ENCODE peak calls at places on chromosomes 6 and 20, in seven cellular contexts. One of them, this sample, is unnamed.

GRCh38 chr6:71887006-71887743 is 825 bp downstream of the RIMS1 start:
- DNase-seq in mucosa of gallbladder: no peak
- DNase-seq in adipocyte: peak; percentile 33
- DNase-seq in HCEC 1CT: no peak
- DNase-seq in EH: no peak
- DNase-seq in pancreas: no peak
- DNase-seq in endothelial cell: no peak
- DNase-seq in this sample: no peak

GRCh38 chr6:134835998-134836397 is 113.9 kb downstream of the ALDH8A1 start:
- DNase-seq in mucosa of gallbladder: no peak
- DNase-seq in adipocyte: no peak
- DNase-seq in HCEC 1CT: no peak
- DNase-seq in EH: peak; percentile 61
- DNase-seq in pancreas: no peak
- DNase-seq in endothelial cell: no peak
- DNase-seq in this sample: no peak

GRCh38 chr20:19022118-19022575 is 190.3 kb upstream of the SLC24A3 start:
- DNase-seq in mucosa of gallbladder: peak; percentile 6
- DNase-seq in adipocyte: no peak
- DNase-seq in HCEC 1CT: no peak
- DNase-seq in EH: no peak
- DNase-seq in pancreas: no peak
- DNase-seq in endothelial cell: no peak
- DNase-seq in this sample: no peak

GRCh38 chr6:34478796-34479195 is 12.9 kb downstream of the PACSIN1 start:
- DNase-seq in mucosa of gallbladder: no peak
- DNase-seq in adipocyte: no peak
- DNase-seq in HCEC 1CT: no peak
- DNase-seq in EH: no peak
- DNase-seq in pancreas: no peak
- DNase-seq in endothelial cell: no peak
- DNase-seq in this sample: no peak

GRCh38 chr6:47073125-47074110 is 31.3 kb upstream of the ADGRF1 start:
- DNase-seq in mucosa of gallbladder: no peak
- DNase-seq in adipocyte: no peak
- DNase-seq in HCEC 1CT: no peak
- DNase-seq in EH: no peak
- DNase-seq in pancreas: no peak
- DNase-seq in endothelial cell: no peak
- DNase-seq in this sample: no peak

GRCh38 chr6:12103158-12103557 is 91.0 kb downstream of the HIVEP1 start:
- DNase-seq in mucosa of gallbladder: no peak
- DNase-seq in adipocyte: no peak
- DNase-seq in HCEC 1CT: no peak
- DNase-seq in EH: no peak
- DNase-seq in pancreas: no peak
- DNase-seq in endothelial cell: no peak
- DNase-seq in this sample: no peak

GRCh38 chr6:167094820-167095637 is 27.9 kb upstream of the CCR6 start:
- DNase-seq in mucosa of gallbladder: no peak
- DNase-seq in adipocyte: no peak
- DNase-seq in HCEC 1CT: no peak
- DNase-seq in EH: no peak
- DNase-seq in pancreas: no peak
- DNase-seq in endothelial cell: no peak
- DNase-seq in this sample: no peak

GRCh38 chr20:41654292-41654691 is 36.1 kb upstream of the CHD6 start:
- DNase-seq in mucosa of gallbladder: no peak
- DNase-seq in adipocyte: no peak
- DNase-seq in HCEC 1CT: no peak
- DNase-seq in EH: no peak
- DNase-seq in pancreas: no peak
- DNase-seq in endothelial cell: no peak
- DNase-seq in this sample: no peak

GRCh38 chr6:21033575-21034026 is 499.3 kb downstream of the CDKAL1 start:
- DNase-seq in mucosa of gallbladder: peak; percentile 38
- DNase-seq in adipocyte: peak; percentile 92
- DNase-seq in HCEC 1CT: peak; percentile 88
- DNase-seq in EH: peak; percentile 83
- DNase-seq in pancreas: no peak
- DNase-seq in endothelial cell: no peak
- DNase-seq in this sample: peak; percentile 70

GRCh38 chr20:13105071-13105470 is 96.3 kb downstream of the SPTLC3 start:
- DNase-seq in mucosa of gallbladder: no peak
- DNase-seq in adipocyte: no peak
- DNase-seq in HCEC 1CT: no peak
- DNase-seq in EH: no peak
- DNase-seq in pancreas: no peak
- DNase-seq in endothelial cell: no peak
- DNase-seq in this sample: no peak

GRCh38 chr20:34569598-34569997 is 11.1 kb downstream of the MAP1LC3A start:
- DNase-seq in mucosa of gallbladder: no peak
- DNase-seq in adipocyte: no peak
- DNase-seq in HCEC 1CT: peak; percentile 15
- DNase-seq in EH: no peak
- DNase-seq in pancreas: no peak
- DNase-seq in endothelial cell: no peak
- DNase-seq in this sample: no peak

GRCh38 chr6:98984102-98984501 is 36.4 kb upstream of the FBXL4 start:
- DNase-seq in mucosa of gallbladder: no peak
- DNase-seq in adipocyte: no peak
- DNase-seq in HCEC 1CT: no peak
- DNase-seq in EH: no peak
- DNase-seq in pancreas: no peak
- DNase-seq in endothelial cell: no peak
- DNase-seq in this sample: no peak

GRCh38 chr6:150685860-150686259 is 86.2 kb downstream of the PLEKHG1 start:
- DNase-seq in mucosa of gallbladder: no peak
- DNase-seq in adipocyte: peak; percentile 10
- DNase-seq in HCEC 1CT: no peak
- DNase-seq in EH: peak; percentile 16
- DNase-seq in pancreas: no peak
- DNase-seq in endothelial cell: peak; percentile 47
- DNase-seq in this sample: peak; percentile 11

GRCh38 chr6:19753822-19754221 is 83.3 kb upstream of the ID4 start:
- DNase-seq in mucosa of gallbladder: no peak
- DNase-seq in adipocyte: no peak
- DNase-seq in HCEC 1CT: no peak
- DNase-seq in EH: no peak
- DNase-seq in pancreas: no peak
- DNase-seq in endothelial cell: no peak
- DNase-seq in this sample: no peak

GRCh38 chr6:19664050-19664449 is 173.1 kb upstream of the ID4 start:
- DNase-seq in mucosa of gallbladder: no peak
- DNase-seq in adipocyte: no peak
- DNase-seq in HCEC 1CT: no peak
- DNase-seq in EH: no peak
- DNase-seq in pancreas: no peak
- DNase-seq in endothelial cell: no peak
- DNase-seq in this sample: no peak

GRCh38 chr6:159360306-159360705 is 191.1 kb downstream of the FNDC1 start:
- DNase-seq in mucosa of gallbladder: no peak
- DNase-seq in adipocyte: peak; percentile 12
- DNase-seq in HCEC 1CT: no peak
- DNase-seq in EH: peak; percentile 22
- DNase-seq in pancreas: no peak
- DNase-seq in endothelial cell: no peak
- DNase-seq in this sample: peak; percentile 5

This sample was measured in LHCN-M2.